ENCODE peak calls at places on chromosomes 16 and 17, in five cellular contexts. U is WTC11; S is NCI-H460; D is heart left ventricle; A is stimulated activated CD4-positive, alpha-beta T cell treated with anti-CD3 and anti-CD28 coated beads, Interleukin-1b, Interleukin-23, amount 100 ng/mL, for 48 hours. H is an unnamed sample.

GRCh38 chr17:29136998-29137730 is 43.0 kb downstream of the MYO18A start:
- DNase-seq in D (peak; percentile 5), U (no peak), S (no peak), A (peak; percentile 68), H (no peak)

GRCh38 chr17:75326587-75326955 is 37.3 kb upstream of the SLC25A19 start:
- DNase-seq in D (no peak), U (no peak), A (no peak), S (no peak), H (no peak)

GRCh38 chr17:859461-860195 is 77.5 kb downstream of the MRM3 start:
- DNase-seq in S (no peak), D (peak; percentile 65), U (no peak), A (no peak), H (peak; percentile 67)

GRCh38 chr16:69796285-69797118 is 34.4 kb downstream of the WWP2 start:
- DNase-seq in U (no peak), D (peak; percentile 29), S (peak; percentile 72), A (peak; percentile 6), H (no peak)

GRCh38 chr16:60392380-60392779 is 1643.9 kb downstream of the CDH8 start:
- DNase-seq in U (no peak), A (no peak), D (no peak), S (no peak), H (no peak)

GRCh38 chr17:82926716-82927115 is 86.9 kb upstream of the ZNF750 start:
- DNase-seq in D (no peak), S (no peak), U (no peak), A (no peak), H (no peak)

GRCh38 chr17:34763727-34764665 is 184.6 kb downstream of the TMEM132E start:
- DNase-seq in D (no peak), S (no peak), U (no peak), A (no peak), H (no peak)

GRCh38 chr16:85029413-85029794 is 1.8 kb downstream of the KIAA0513 start:
- DNase-seq in S (no peak), D (no peak), U (no peak), A (peak; percentile 62), H (no peak)

GRCh38 chr17:30113213-30113612 is 3.4 kb upstream of the NSRP1 start:
- DNase-seq in U (no peak), S (no peak), D (no peak), A (peak; percentile 17), H (no peak)

GRCh38 chr16:86584071-86584685 is 5.8 kb downstream of the FOXL1 start:
- DNase-seq in U (no peak), S (no peak), A (no peak), D (no peak), H (no peak)

GRCh38 chr16:86077243-86077940 is 178.4 kb downstream of the IRF8 start:
- DNase-seq in A (no peak), S (no peak), U (no peak), D (no peak), H (no peak)

GRCh38 chr16:66927918-66928649 is 2.7 kb upstream of the RRAD start:
- DNase-seq in S (no peak), A (no peak), D (no peak), U (no peak), H (no peak)

GRCh38 chr17:6427284-6427781 is 7.6 kb downstream of the AIPL1 start:
- DNase-seq in U (no peak), A (peak; percentile 31), D (no peak), S (no peak), H (no peak)

GRCh38 chr17:12918132-12918531 is 99.7 kb downstream of the ELAC2 start:
- DNase-seq in U (no peak), S (no peak), D (no peak), A (no peak), H (no peak)

GRCh38 chr16:22625948-22626347 is 115.3 kb downstream of the NPIPB5 start:
- DNase-seq in A (no peak), D (no peak), U (no peak), S (no peak), H (no peak)

GRCh38 chr17:49557204-49558024 is 18.3 kb upstream of the NXPH3 start:
- DNase-seq in D (no peak), S (peak; percentile 54), U (peak; percentile 70), A (peak; percentile 35), H (no peak)

GRCh38 chr16:23823475-23824407 is 12.0 kb upstream of the PRKCB start:
- DNase-seq in S (no peak), A (no peak), D (no peak), U (no peak), H (no peak)

GRCh38 chr17:75345514-75346167 is 56.4 kb upstream of the SLC25A19 start:
- DNase-seq in A (peak; percentile 47), U (peak; percentile 27), S (no peak), D (no peak), H (no peak)

GRCh38 chr16:28931801-28932225 is at the start of gene CD19:
- DNase-seq in S (no peak), D (no peak), U (no peak), A (no peak), H (no peak)

GRCh38 chr17:72592242-72592966 is 471.6 kb downstream of the SOX9 start:
- DNase-seq in A (peak; percentile 50), D (peak; percentile 68), S (peak; percentile 64), U (peak; percentile 81), H (peak; percentile 77)

GRCh38 chr17:62626719-62627218 is 701 bp upstream of the MRC2 start:
- DNase-seq in U (peak; percentile 84), S (peak; percentile 19), D (peak; percentile 77), A (no peak), H (peak; percentile 62)

GRCh38 chr16:67451704-67452435 is 20.9 kb downstream of the HSD11B2 start:
- DNase-seq in U (no peak), S (no peak), D (no peak), A (no peak), H (peak; percentile 55)

GRCh38 chr17:14211778-14212177 is 24.9 kb downstream of the CDRT15 start:
- DNase-seq in S (no peak), A (peak; percentile 36), U (peak; percentile 63), D (peak; percentile 51), H (peak; percentile 47)

GRCh38 chr16:55510185-55510805 is 1.4 kb downstream of the LPCAT2 start:
- DNase-seq in S (no peak), A (no peak), U (no peak), D (no peak), H (no peak)

GRCh38 chr16:2835638-2836493 is 5.8 kb downstream of the ZG16B start:
- DNase-seq in S (no peak), D (peak; percentile 10), U (no peak), A (no peak), H (peak; percentile 13)

GRCh38 chr16:69619514-69619913 is 53.7 kb downstream of the NFAT5 start:
- DNase-seq in S (no peak), A (no peak), U (no peak), D (no peak), H (no peak)

GRCh38 chr16:24853830-24854229 is 8.1 kb downstream of the SLC5A11 start:
- DNase-seq in S (no peak), D (peak; percentile 39), A (no peak), U (no peak), H (peak; percentile 52)

GRCh38 chr17:36850794-36851193 is 86.5 kb upstream of the LHX1 start:
- DNase-seq in S (no peak), D (no peak), A (no peak), U (no peak), H (no peak)

GRCh38 chr17:2259769-2260536 is 43.6 kb downstream of the SMG6 start:
- DNase-seq in S (no peak), A (peak; percentile 83), D (no peak), U (no peak), H (no peak)

GRCh38 chr16:11006666-11007065 is 62.3 kb downstream of the CLEC16A start:
- DNase-seq in S (no peak), U (no peak), D (no peak), A (no peak), H (no peak)